ENCODE peak calls at places on chromosome 2, in nine cellular contexts. R is astrocyte; K is stimulated activated naive B cell treated with anti-CD40 and anti-IgM and Interleukin-4, amounts not matched to agents 10 μg/mL and 1 μg/mL and 100 μg/mL, for 72 hours; D is nucleus accumbens; S is tibial artery; O is activated naive CD8-positive, alpha-beta T cell treated with anti-CD3 and anti-CD28 coated beads, Interleukin-2, amount 50 U/mL, for 24 hours; W is caudate nucleus; A is COR-L47; F is CD4-positive, alpha-beta T cell. C is an unnamed sample.

GRCh38 chr2:95314964-95315611 is 17.9 kb downstream of the KCNIP3 start:
- DNase-seq in K (no peak), S (no peak), O (peak; percentile 3), F (no peak), W (peak; percentile 46), A (peak; percentile 36), R (no peak), D (peak; percentile 58), C (no peak)

GRCh38 chr2:59180111-59180510 is 939.0 kb upstream of the FANCL start:
- DNase-seq in K (no peak), D (no peak), R (no peak), O (no peak), S (no peak), F (no peak), W (no peak), A (no peak), C (no peak)

GRCh38 chr2:71552356-71552755 is 99.0 kb downstream of the DYSF start:
- DNase-seq in A (no peak), F (no peak), K (no peak), O (no peak), R (no peak), S (peak; percentile 43), W (no peak), D (no peak), C (no peak)

GRCh38 chr2:118249531-118249930 is 161.3 kb downstream of the INSIG2 start:
- DNase-seq in F (no peak), W (no peak), O (no peak), D (no peak), K (no peak), A (no peak), R (peak; percentile 74), S (no peak), C (no peak)

GRCh38 chr2:234808907-234809306 is 142.9 kb upstream of the SH3BP4 start:
- DNase-seq in K (no peak), O (no peak), F (no peak), R (no peak), W (no peak), D (no peak), A (no peak), S (no peak), C (no peak)

GRCh38 chr2:210038078-210038477 is 35.6 kb downstream of the RPE start:
- DNase-seq in R (no peak), D (no peak), F (no peak), O (no peak), W (no peak), K (no peak), A (no peak), S (no peak), C (no peak)

GRCh38 chr2:231245253-231246094 is 47.0 kb downstream of the ARMC9 start:
- DNase-seq in S (no peak), R (no peak), W (no peak), A (no peak), F (no peak), K (no peak), D (no peak), O (no peak), C (no peak)

GRCh38 chr2:85862426-85862825 is 26.4 kb downstream of the ST3GAL5 start:
- DNase-seq in A (no peak), K (no peak), F (no peak), R (peak; percentile 50), W (no peak), O (peak; percentile 43), S (no peak), D (no peak), C (no peak)

GRCh38 chr2:148909114-148909513 is 34.1 kb downstream of the KIF5C start:
- DNase-seq in R (no peak), W (peak; percentile 18), D (peak; percentile 20), S (no peak), O (no peak), K (no peak), A (no peak), F (no peak), C (no peak)

GRCh38 chr2:99404800-99405669 is 67.8 kb downstream of the EIF5B start:
- DNase-seq in F (no peak), D (no peak), R (no peak), A (no peak), K (no peak), W (no peak), S (no peak), O (no peak), C (no peak)